ENCODE peak calls at places on chromosomes 11 and 22, in eight cellular contexts. K is BE2C, G is left ventricle myocardium inferior, U is astrocyte of the spinal cord, B is cardiac fibroblast, V is heart right ventricle, Q is spleen, J is AG09309. C is an unnamed sample.

GRCh38 chr11:75264971-75265370 is 24.4 kb downstream of the TPBGL start:
- DNase-seq in K (peak), G (no peak), U (no peak), B (no peak), V (no peak), Q (peak), J (no peak), C (no peak)

GRCh38 chr11:128633384-128633965 is 46.1 kb upstream of the ETS1 start:
- DNase-seq in K (no peak), G (no peak), U (no peak), B (no peak), V (no peak), Q (no peak), J (no peak), C (no peak)

GRCh38 chr22:39343259-39344045 is 6.3 kb upstream of the SYNGR1 start:
- DNase-seq in K (peak), G (peak), U (peak), B (peak), V (peak), Q (no peak), J (no peak), C (peak)

GRCh38 chr11:75524576-75525432 is 937 bp downstream of the GDPD5 start:
- DNase-seq in K (no peak), G (no peak), U (no peak), B (peak), V (no peak), Q (peak), J (no peak), C (peak)

GRCh38 chr11:34773211-34773610 is 143.0 kb downstream of the APIP start:
- DNase-seq in K (no peak), G (no peak), U (peak), B (no peak), V (no peak), Q (no peak), J (no peak), C (no peak)

GRCh38 chr22:22886546-22886945 is 1.1 kb upstream of the IGLL5 start:
- DNase-seq in K (no peak), G (no peak), U (no peak), B (no peak), V (no peak), Q (no peak), J (no peak), C (no peak)

GRCh38 chr22:24730864-24731263 is 43.7 kb downstream of the PIWIL3 start:
- DNase-seq in K (no peak), G (no peak), U (no peak), B (no peak), V (no peak), Q (no peak), J (no peak), C (no peak)

GRCh38 chr22:27123880-27124279 is 466.5 kb downstream of the MIAT start:
- DNase-seq in K (no peak), G (no peak), U (no peak), B (no peak), V (no peak), Q (no peak), J (no peak), C (no peak)

GRCh38 chr11:83721286-83721685 is 435.1 kb upstream of the CCDC90B start:
- DNase-seq in K (no peak), G (no peak), U (no peak), B (no peak), V (no peak), Q (no peak), J (no peak), C (peak)

GRCh38 chr11:36251716-36252307 is 37.4 kb downstream of the COMMD9 start:
- DNase-seq in K (no peak), G (no peak), U (no peak), B (no peak), V (no peak), Q (no peak), J (no peak), C (no peak)

GRCh38 chr11:104836711-104837110 is 61.5 kb downstream of the CASP12 start:
- DNase-seq in K (no peak), G (no peak), U (no peak), B (no peak), V (no peak), Q (no peak), J (no peak), C (no peak)

GRCh38 chr11:62909107-62909894 is 11.9 kb downstream of the CHRM1 start:
- DNase-seq in K (peak), G (peak), U (peak), B (peak), V (peak), Q (no peak), J (no peak), C (peak)

GRCh38 chr11:11086979-11087378 is 229.1 kb upstream of the ZBED5 start:
- DNase-seq in K (no peak), G (no peak), U (no peak), B (no peak), V (no peak), Q (no peak), J (no peak), C (no peak)

GRCh38 chr11:36376888-36377758 is 81.0 kb downstream of the PRR5L start:
- DNase-seq in K (peak), G (peak), U (peak), B (peak), V (peak), Q (peak), J (no peak), C (peak)

GRCh38 chr11:12815931-12816494 is 141.8 kb downstream of the TEAD1 start:
- DNase-seq in K (no peak), G (peak), U (no peak), B (no peak), V (no peak), Q (no peak), J (no peak), C (no peak)

GRCh38 chr11:72232260-72233055 is 7.9 kb downstream of the INPPL1 start:
- DNase-seq in K (no peak), G (no peak), U (no peak), B (no peak), V (no peak), Q (peak), J (no peak), C (no peak)

GRCh38 chr22:34036936-34037335 is 116.7 kb upstream of the LARGE1 start:
- DNase-seq in K (no peak), G (no peak), U (no peak), B (no peak), V (no peak), Q (no peak), J (no peak), C (no peak)

GRCh38 chr11:120565436-120566155 is 54.0 kb downstream of the GRIK4 start:
- DNase-seq in K (no peak), G (no peak), U (no peak), B (no peak), V (no peak), Q (no peak), J (no peak), C (no peak)

GRCh38 chr22:31079095-31079642 is 1.9 kb upstream of the SMTN start:
- DNase-seq in K (no peak), G (no peak), U (no peak), B (no peak), V (no peak), Q (no peak), J (no peak), C (no peak)

GRCh38 chr11:4127357-4127756 is 32.8 kb downstream of the RRM1 start:
- DNase-seq in K (no peak), G (no peak), U (no peak), B (no peak), V (no peak), Q (no peak), J (no peak), C (no peak)

GRCh38 chr11:118696673-118697226 is 17.3 kb upstream of the TREH start:
- DNase-seq in K (no peak), G (no peak), U (no peak), B (no peak), V (no peak), Q (no peak), J (no peak), C (no peak)

GRCh38 chr11:18394928-18395734 is 768 bp downstream of the LDHA start:
- DNase-seq in K (no peak), G (no peak), U (no peak), B (peak), V (peak), Q (peak), J (no peak), C (no peak)

GRCh38 chr11:70508231-70508480 is 109.8 kb downstream of the CTTN start:
- DNase-seq in K (peak), G (no peak), U (no peak), B (no peak), V (no peak), Q (no peak), J (no peak), C (no peak)

GRCh38 chr11:12831471-12832202 is 157.4 kb downstream of the TEAD1 start:
- DNase-seq in K (no peak), G (no peak), U (no peak), B (no peak), V (no peak), Q (no peak), J (no peak), C (no peak)

GRCh38 chr11:128593281-128593680 is 5.9 kb upstream of the ETS1 start:
- DNase-seq in K (peak), G (no peak), U (peak), B (no peak), V (no peak), Q (no peak), J (no peak), C (peak)

GRCh38 chr11:129248618-129249017 is 56.5 kb upstream of the ARHGAP32 start:
- DNase-seq in K (no peak), G (no peak), U (peak), B (peak), V (no peak), Q (no peak), J (peak), C (peak)

GRCh38 chr22:38413085-38414008 is 41.7 kb downstream of the KCNJ4 start:
- DNase-seq in K (no peak), G (peak), U (no peak), B (no peak), V (peak), Q (peak), J (no peak), C (no peak)

GRCh38 chr22:35892192-35892591 is 136.4 kb downstream of the RBFOX2 start:
- DNase-seq in K (no peak), G (no peak), U (peak), B (peak), V (no peak), Q (no peak), J (peak), C (peak)

GRCh38 chr11:116773203-116774112 is 671 bp upstream of the BUD13 start:
- DNase-seq in K (no peak), G (no peak), U (peak), B (no peak), V (no peak), Q (no peak), J (no peak), C (no peak)

GRCh38 chr11:65116370-65117205 is 913 bp downstream of the ZNHIT2 start:
- DNase-seq in K (no peak), G (no peak), U (peak), B (peak), V (no peak), Q (peak), J (no peak), C (peak)

GRCh38 chr11:47846998-47847397 is 1.2 kb downstream of the NUP160 start:
- DNase-seq in K (no peak), G (no peak), U (no peak), B (no peak), V (no peak), Q (no peak), J (no peak), C (no peak)
- H3K4me3 ChIP-seq in K (peak), G (peak), U (peak), B (peak), V (no peak), Q (peak), J (no peak), C (peak)

DNA sequence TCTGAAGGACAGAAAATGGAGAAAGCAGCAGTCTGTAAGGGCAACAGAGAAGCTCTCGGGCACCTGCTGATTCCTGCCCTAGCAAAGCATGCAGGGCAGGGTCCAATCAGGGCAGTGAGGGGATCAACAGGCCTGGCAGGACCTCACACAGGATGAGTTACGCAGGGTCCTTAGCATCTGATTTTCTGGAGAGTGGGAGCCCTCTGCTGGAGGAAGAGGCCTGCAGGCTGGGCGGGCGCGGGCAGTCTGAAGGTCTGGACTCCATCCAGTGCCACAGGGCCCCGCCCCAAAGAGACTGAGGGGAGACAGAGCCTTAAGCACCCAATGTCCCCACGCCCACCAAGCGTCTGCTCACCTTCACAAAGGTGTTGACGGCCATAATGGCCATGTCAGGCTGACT is 28.9 kb downstream of the AP1B1 start:
- DNase-seq in K (peak), G (peak), U (peak), B (peak), V (peak), Q (peak), J (no peak), C (peak)
- TF ChIP-seq CTCF in K (peak), G (peak), U (peak), B (peak), V (peak), Q (peak), J (peak), C (peak)

GRCh38 chr11:112016088-112016764 is 9.0 kb upstream of the DLAT start:
- DNase-seq in K (no peak), G (no peak), U (peak), B (peak), V (no peak), Q (no peak), J (no peak), C (peak)
- H3K4me3 ChIP-seq in K (no peak), G (no peak), U (no peak), B (no peak), V (no peak), Q (no peak), J (no peak), C (no peak)

DNA sequence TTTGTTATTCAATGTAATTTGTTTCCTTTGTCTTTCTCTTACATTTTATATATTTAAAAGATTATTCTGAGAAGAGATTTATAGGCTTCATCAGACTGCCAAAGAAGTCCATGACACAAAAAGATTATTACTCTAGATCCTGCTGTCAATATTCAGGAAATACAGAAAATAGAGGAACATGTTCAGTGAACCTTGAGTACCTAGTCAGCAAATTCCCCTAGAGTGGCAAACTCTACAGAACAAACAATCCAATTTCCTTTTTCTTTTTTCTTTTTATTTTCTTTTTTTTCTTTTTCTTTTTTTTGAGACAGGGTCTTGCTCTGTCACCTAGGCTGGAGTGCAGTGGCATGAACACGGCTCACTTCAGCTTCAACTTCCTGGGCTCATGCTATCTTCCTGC is 23.9 kb downstream of the TTC17 start:
- DNase-seq in K (no peak), G (no peak), U (no peak), B (no peak), V (no peak), Q (no peak), J (no peak), C (no peak)
- TF ChIP-seq CTCF in K (no peak), G (no peak), U (no peak), B (no peak), V (no peak), Q (no peak), J (no peak), C (no peak)

DNA sequence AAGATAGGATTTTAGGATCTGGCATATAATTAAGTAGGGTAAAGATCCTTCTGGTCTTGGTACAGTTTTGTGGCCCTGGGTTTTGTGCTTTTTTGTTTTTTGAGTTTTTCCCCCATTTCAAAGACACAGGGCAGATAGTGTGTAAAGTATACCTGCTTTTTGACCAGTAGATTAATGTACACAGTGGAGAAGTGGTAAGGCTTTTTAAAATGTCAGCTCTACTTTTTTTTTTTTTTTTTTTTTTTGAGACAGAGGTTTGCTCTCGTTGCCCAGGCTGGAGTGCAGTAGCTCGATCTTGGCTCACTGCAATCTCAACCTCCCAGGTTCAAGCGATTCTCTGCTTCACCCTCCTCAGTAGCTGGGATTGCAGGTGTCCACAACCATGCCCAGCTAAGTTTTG is 4.0 kb downstream of the EP300 start:
- DNase-seq in K (no peak), G (no peak), U (no peak), B (no peak), V (no peak), Q (no peak), J (no peak), C (no peak)
- H3K4me3 ChIP-seq in K (no peak), G (peak), U (no peak), B (no peak), V (no peak), Q (peak), J (no peak), C (no peak)

GRCh38 chr11:22331771-22332170 is 6.4 kb upstream of the SLC17A6 start:
- DNase-seq in K (no peak), G (no peak), U (no peak), B (no peak), V (no peak), Q (no peak), J (no peak), C (no peak)
- TF ChIP-seq CTCF in K (no peak), G (no peak), U (no peak), B (no peak), V (no peak), Q (no peak), J (no peak), C (peak)